ENCODE peak calls at places on chromosomes 4 and X, in six cellular contexts. W, X, F, P, J and I are unnamed samples.

GRCh38 chr4:77852892-77853495 is 9.6 kb upstream of the MRPL1 start:
- DNase-seq in F (no peak), P (no peak), J (no peak), W (peak), X (no peak), I (no peak)

GRCh38 chrX:21666679-21667078 is 8.5 kb upstream of the KLHL34 start:
- DNase-seq in X (no peak), J (no peak), W (no peak), F (peak), P (no peak), I (no peak)

GRCh38 chr4:7909463-7909862 is 30.2 kb downstream of the AFAP1 start:
- DNase-seq in J (no peak), W (no peak), P (no peak), X (no peak), F (no peak), I (no peak)

GRCh38 chr4:185082549-185082948 is 60.5 kb upstream of the SLC25A4 start:
- DNase-seq in P (no peak), X (peak), W (no peak), F (no peak), J (no peak), I (no peak)

GRCh38 chr4:186755550-186756519 is 32.2 kb upstream of the FAT1 start:
- DNase-seq in X (no peak), P (no peak), F (no peak), W (no peak), J (peak), I (no peak)

GRCh38 chr4:39706334-39706733 is 8.4 kb downstream of the UBE2K start:
- DNase-seq in X (peak), J (peak), P (no peak), W (no peak), F (peak), I (no peak)

GRCh38 chr4:169619518-169619957 is 840 bp upstream of the CLCN3 start:
- DNase-seq in J (peak), F (no peak), X (peak), W (peak), P (peak), I (peak)

GRCh38 chr4:10346023-10346422 is 111.2 kb downstream of the ZNF518B start:
- DNase-seq in P (no peak), X (peak), F (no peak), W (no peak), J (no peak), I (no peak)

GRCh38 chr4:81652069-81652478 is 180.4 kb upstream of the RASGEF1B start:
- DNase-seq in W (no peak), P (no peak), X (peak), F (no peak), J (no peak), I (no peak)

DNA sequence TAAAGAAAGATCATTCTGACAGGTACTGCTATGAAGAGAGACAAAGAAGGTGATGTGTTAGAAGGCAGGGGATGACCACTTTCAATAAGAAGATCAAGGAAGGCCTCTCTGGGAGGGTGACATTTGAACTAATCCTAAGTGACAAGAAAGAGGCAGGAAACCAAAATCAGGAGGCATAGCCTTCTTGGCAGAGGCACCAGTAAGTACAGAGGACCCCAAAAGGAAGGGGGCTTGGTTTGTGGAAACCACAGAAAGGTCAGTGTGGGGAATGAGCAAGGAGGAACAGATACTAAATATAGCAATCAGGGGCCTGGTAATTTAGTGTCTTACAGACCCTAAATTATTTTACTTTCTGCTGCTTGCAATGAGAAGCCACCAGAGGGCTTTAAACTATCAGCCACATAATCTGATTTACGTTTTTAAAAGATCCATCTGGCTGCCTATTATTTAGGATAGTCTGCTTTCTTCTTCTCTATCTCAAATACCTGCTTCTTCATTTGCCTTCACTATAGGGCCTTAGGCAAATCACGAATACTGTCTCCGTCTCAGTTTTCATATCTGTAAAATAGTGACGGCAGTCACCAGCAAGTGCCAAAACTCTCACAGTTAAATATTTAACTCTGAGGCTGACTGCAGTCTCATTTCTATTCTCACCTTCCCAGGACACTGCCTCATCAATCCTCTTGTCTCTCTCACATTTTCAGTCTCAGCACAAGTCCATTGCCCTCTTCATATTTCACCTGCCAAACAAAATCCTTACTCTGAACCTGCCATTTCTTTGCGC is 16.7 kb downstream of the NR3C2 start:
- DNase-seq in F (no peak), W (no peak), J (no peak), P (peak), X (no peak), I (no peak)
- TF ChIP-seq CTCF in F (no peak), W (no peak), J (peak), P (peak), X (no peak), I (no peak)

GRCh38 chrX:74500555-74500954 is 79.3 kb downstream of the SLC16A2 start:
- DNase-seq in P (no peak), J (no peak), X (no peak), W (no peak), F (no peak), I (no peak)

GRCh38 chrX:74493806-74494205 is 72.5 kb downstream of the SLC16A2 start:
- DNase-seq in X (no peak), W (no peak), F (no peak), P (peak), J (no peak), I (no peak)

GRCh38 chrX:74500067-74500466 is 78.8 kb downstream of the SLC16A2 start:
- DNase-seq in J (no peak), P (no peak), W (no peak), F (no peak), X (no peak), I (no peak)

DNA sequence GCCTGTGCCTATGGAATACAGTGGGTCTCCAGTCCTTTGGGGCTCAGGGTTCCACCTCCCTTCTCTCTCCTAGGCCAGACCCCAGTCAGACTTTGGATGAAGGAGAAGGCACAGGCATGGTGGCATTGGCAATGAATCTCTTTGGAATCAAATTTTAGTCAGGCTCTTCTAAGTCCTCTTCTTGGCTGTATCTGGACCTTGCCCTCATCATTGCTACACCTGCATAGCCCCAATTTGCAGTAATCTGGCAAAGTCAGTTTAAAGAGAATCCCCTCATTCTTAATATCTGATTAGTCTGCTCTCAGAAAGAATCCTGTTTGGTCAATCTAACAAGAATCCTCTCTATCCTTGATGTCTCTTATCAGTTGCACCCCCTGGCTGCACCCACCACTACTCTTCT is 77.6 kb downstream of the SLC16A2 start:
- DNase-seq in F (no peak), P (no peak), W (no peak), X (no peak), J (no peak), I (no peak)
- TF ChIP-seq CTCF in F (no peak), P (no peak), W (no peak), X (no peak), J (no peak), I (no peak)

GRCh38 chr4:71863457-71863856 is 79.6 kb upstream of the GC start:
- DNase-seq in F (no peak), W (no peak), J (no peak), X (no peak), P (no peak), I (no peak)
- TF ChIP-seq CTCF in F (no peak), W (no peak), J (no peak), X (no peak), P (no peak), I (no peak)

GRCh38 chrX:41559235-41559634 is 112.1 kb downstream of the NYX start:
- DNase-seq in W (no peak), J (no peak), P (no peak), F (no peak), X (no peak), I (no peak)
- TF ChIP-seq CTCF in W (no peak), J (no peak), P (no peak), F (no peak), X (no peak), I (no peak)

GRCh38 chr4:92600638-92601037 is 296.9 kb downstream of the GRID2 start:
- DNase-seq in W (no peak), F (no peak), X (no peak), P (peak), J (peak), I (peak)
- TF ChIP-seq CTCF in W (no peak), F (no peak), X (no peak), P (peak), J (no peak), I (no peak)

GRCh38 chr4:152099555-152099954 is 338.7 kb upstream of the GATB start:
- DNase-seq in F (no peak), W (no peak), X (no peak), J (no peak), P (no peak), I (no peak)
- TF ChIP-seq CTCF in F (no peak), W (no peak), X (no peak), J (no peak), P (peak), I (no peak)

DNA sequence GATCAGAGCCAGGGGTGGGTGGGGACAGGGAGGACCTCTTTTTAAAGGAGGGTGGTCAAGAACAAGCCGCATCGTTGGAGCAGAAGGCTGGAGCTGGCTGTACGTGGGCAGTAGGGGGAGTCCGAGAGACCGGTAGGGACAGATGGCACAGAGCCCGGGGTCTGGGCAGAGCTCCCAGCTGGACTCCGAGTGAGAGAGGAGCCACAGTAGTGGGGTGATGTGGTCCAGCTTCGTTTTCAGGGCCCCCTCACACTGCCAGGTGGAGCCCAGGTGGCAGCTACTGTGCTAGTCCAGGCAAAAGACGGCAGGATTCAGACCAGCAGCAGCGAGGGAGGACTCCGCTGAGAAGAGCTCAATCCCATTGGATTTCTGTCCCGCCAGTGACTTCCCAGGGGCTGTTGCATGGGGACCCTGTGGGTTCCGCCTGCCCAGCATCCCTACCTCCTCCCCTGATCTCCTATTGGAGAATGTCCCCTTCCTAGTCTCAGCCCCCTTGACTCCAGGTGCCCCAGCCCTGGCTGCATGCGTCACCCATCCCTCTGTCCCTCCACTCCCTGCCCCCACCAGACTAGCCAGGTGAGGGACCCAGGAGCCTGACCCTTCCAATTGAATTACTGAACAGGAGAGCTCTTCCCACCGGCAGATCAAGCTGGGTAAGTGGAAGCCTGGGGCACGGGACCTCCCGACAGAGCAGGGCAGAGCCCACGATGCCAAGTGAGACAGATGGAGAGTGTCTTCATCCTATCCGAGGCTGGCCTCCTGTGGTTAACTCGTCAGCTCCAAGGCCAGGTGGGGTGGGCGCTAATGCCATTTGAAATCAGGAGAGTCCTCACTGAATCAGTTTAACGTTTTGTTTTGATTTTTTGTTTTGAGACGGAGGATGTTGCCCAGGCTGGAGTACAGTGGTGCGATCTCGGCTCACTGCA is 2.9 kb downstream of the ARHGAP4 start:
- DNase-seq in J (peak), W (peak), F (no peak), P (peak), X (peak), I (no peak)
- TF ChIP-seq CTCF in J (peak), W (peak), F (peak), P (peak), X (peak), I (no peak)